ENCODE peak calls at places on chromosomes 1 and 21, in seven cellular contexts. One of them, this sample, is unnamed.

GRCh38 chr1:84700065-84700464 is 9.8 kb upstream of the SSX2IP start:
- DNase-seq in AG09309: no peak
- DNase-seq in retinal pigment epithelial cell: no peak
- DNase-seq in EL: no peak
- DNase-seq in stimulated activated CD4-positive, alpha-beta T cell treated with anti-CD3 and anti-CD28 coated beads, Interleukin-2, amount 100 ng/mL, for 24 hours: no peak
- DNase-seq in aorta: no peak
- DNase-seq in NCI-H1417: no peak
- DNase-seq in this sample: no peak

GRCh38 chr1:87794788-87795614 is 466.3 kb downstream of the LMO4 start:
- DNase-seq in AG09309: no peak
- DNase-seq in retinal pigment epithelial cell: peak
- DNase-seq in EL: peak
- DNase-seq in stimulated activated CD4-positive, alpha-beta T cell treated with anti-CD3 and anti-CD28 coated beads, Interleukin-2, amount 100 ng/mL, for 24 hours: no peak
- DNase-seq in aorta: no peak
- DNase-seq in NCI-H1417: no peak
- DNase-seq in this sample: peak

GRCh38 chr1:227950735-227951224 is 3.0 kb upstream of the WNT9A start:
- DNase-seq in AG09309: no peak
- DNase-seq in retinal pigment epithelial cell: no peak
- DNase-seq in EL: no peak
- DNase-seq in stimulated activated CD4-positive, alpha-beta T cell treated with anti-CD3 and anti-CD28 coated beads, Interleukin-2, amount 100 ng/mL, for 24 hours: no peak
- DNase-seq in aorta: no peak
- DNase-seq in NCI-H1417: no peak
- DNase-seq in this sample: no peak

GRCh38 chr1:25068829-25069228 is 138.8 kb upstream of the RUNX3 start:
- DNase-seq in AG09309: no peak
- DNase-seq in retinal pigment epithelial cell: no peak
- DNase-seq in EL: no peak
- DNase-seq in stimulated activated CD4-positive, alpha-beta T cell treated with anti-CD3 and anti-CD28 coated beads, Interleukin-2, amount 100 ng/mL, for 24 hours: peak
- DNase-seq in aorta: peak
- DNase-seq in NCI-H1417: no peak
- DNase-seq in this sample: no peak

GRCh38 chr1:232457607-232458006 is 172.3 kb downstream of the SIPA1L2 start:
- DNase-seq in AG09309: no peak
- DNase-seq in retinal pigment epithelial cell: no peak
- DNase-seq in EL: no peak
- DNase-seq in stimulated activated CD4-positive, alpha-beta T cell treated with anti-CD3 and anti-CD28 coated beads, Interleukin-2, amount 100 ng/mL, for 24 hours: peak
- DNase-seq in aorta: no peak
- DNase-seq in NCI-H1417: no peak
- DNase-seq in this sample: peak

GRCh38 chr1:20521960-20522861 is 14.3 kb upstream of the MUL1 start:
- DNase-seq in AG09309: peak
- DNase-seq in retinal pigment epithelial cell: peak
- DNase-seq in EL: peak
- DNase-seq in stimulated activated CD4-positive, alpha-beta T cell treated with anti-CD3 and anti-CD28 coated beads, Interleukin-2, amount 100 ng/mL, for 24 hours: peak
- DNase-seq in aorta: peak
- DNase-seq in NCI-H1417: peak
- DNase-seq in this sample: peak

GRCh38 chr21:44758781-44759627 is 42.6 kb downstream of the UBE2G2 start:
- DNase-seq in AG09309: no peak
- DNase-seq in retinal pigment epithelial cell: no peak
- DNase-seq in EL: no peak
- DNase-seq in stimulated activated CD4-positive, alpha-beta T cell treated with anti-CD3 and anti-CD28 coated beads, Interleukin-2, amount 100 ng/mL, for 24 hours: no peak
- DNase-seq in aorta: no peak
- DNase-seq in NCI-H1417: no peak
- DNase-seq in this sample: no peak

GRCh38 chr1:97364086-97364485 is 556.7 kb downstream of the DPYD start:
- DNase-seq in AG09309: peak
- DNase-seq in retinal pigment epithelial cell: no peak
- DNase-seq in EL: peak
- DNase-seq in stimulated activated CD4-positive, alpha-beta T cell treated with anti-CD3 and anti-CD28 coated beads, Interleukin-2, amount 100 ng/mL, for 24 hours: no peak
- DNase-seq in aorta: no peak
- DNase-seq in NCI-H1417: no peak
- DNase-seq in this sample: peak

GRCh38 chr1:1680912-1681273 is 11.7 kb downstream of the SLC35E2B start:
- DNase-seq in AG09309: no peak
- DNase-seq in retinal pigment epithelial cell: peak
- DNase-seq in EL: no peak
- DNase-seq in stimulated activated CD4-positive, alpha-beta T cell treated with anti-CD3 and anti-CD28 coated beads, Interleukin-2, amount 100 ng/mL, for 24 hours: no peak
- DNase-seq in aorta: peak
- DNase-seq in NCI-H1417: no peak
- DNase-seq in this sample: no peak

GRCh38 chr1:78840447-78841251 is 165.9 kb downstream of the ADGRL4 start:
- DNase-seq in AG09309: peak
- DNase-seq in retinal pigment epithelial cell: no peak
- DNase-seq in EL: peak
- DNase-seq in stimulated activated CD4-positive, alpha-beta T cell treated with anti-CD3 and anti-CD28 coated beads, Interleukin-2, amount 100 ng/mL, for 24 hours: no peak
- DNase-seq in aorta: no peak
- DNase-seq in NCI-H1417: no peak
- DNase-seq in this sample: peak

GRCh38 chr1:109281680-109282496 is 1.1 kb downstream of the PSRC1 start:
- DNase-seq in AG09309: no peak
- DNase-seq in retinal pigment epithelial cell: no peak
- DNase-seq in EL: peak
- DNase-seq in stimulated activated CD4-positive, alpha-beta T cell treated with anti-CD3 and anti-CD28 coated beads, Interleukin-2, amount 100 ng/mL, for 24 hours: no peak
- DNase-seq in aorta: no peak
- DNase-seq in NCI-H1417: no peak
- DNase-seq in this sample: peak

GRCh38 chr21:35324372-35325220 is 275.5 kb upstream of the RUNX1 start:
- DNase-seq in AG09309: peak
- DNase-seq in retinal pigment epithelial cell: peak
- DNase-seq in EL: peak
- DNase-seq in stimulated activated CD4-positive, alpha-beta T cell treated with anti-CD3 and anti-CD28 coated beads, Interleukin-2, amount 100 ng/mL, for 24 hours: no peak
- DNase-seq in aorta: no peak
- DNase-seq in NCI-H1417: no peak
- DNase-seq in this sample: peak

GRCh38 chr1:186708578-186709203 is 28.5 kb upstream of the PTGS2 start:
- DNase-seq in AG09309: no peak
- DNase-seq in retinal pigment epithelial cell: no peak
- DNase-seq in EL: peak
- DNase-seq in stimulated activated CD4-positive, alpha-beta T cell treated with anti-CD3 and anti-CD28 coated beads, Interleukin-2, amount 100 ng/mL, for 24 hours: no peak
- DNase-seq in aorta: no peak
- DNase-seq in NCI-H1417: no peak
- DNase-seq in this sample: no peak

GRCh38 chr1:93620841-93621210 is 60.8 kb downstream of the BCAR3 start:
- DNase-seq in AG09309: no peak
- DNase-seq in retinal pigment epithelial cell: no peak
- DNase-seq in EL: peak
- DNase-seq in stimulated activated CD4-positive, alpha-beta T cell treated with anti-CD3 and anti-CD28 coated beads, Interleukin-2, amount 100 ng/mL, for 24 hours: no peak
- DNase-seq in aorta: no peak
- DNase-seq in NCI-H1417: no peak
- DNase-seq in this sample: no peak

GRCh38 chr1:233843523-233844204 is 60.8 kb upstream of the SLC35F3 start:
- DNase-seq in AG09309: no peak
- DNase-seq in retinal pigment epithelial cell: no peak
- DNase-seq in EL: peak
- DNase-seq in stimulated activated CD4-positive, alpha-beta T cell treated with anti-CD3 and anti-CD28 coated beads, Interleukin-2, amount 100 ng/mL, for 24 hours: no peak
- DNase-seq in aorta: no peak
- DNase-seq in NCI-H1417: no peak
- DNase-seq in this sample: peak

GRCh38 chr1:21872445-21873079 is 60.5 kb downstream of the LDLRAD2 start:
- DNase-seq in AG09309: no peak
- DNase-seq in retinal pigment epithelial cell: no peak
- DNase-seq in EL: no peak
- DNase-seq in stimulated activated CD4-positive, alpha-beta T cell treated with anti-CD3 and anti-CD28 coated beads, Interleukin-2, amount 100 ng/mL, for 24 hours: no peak
- DNase-seq in aorta: no peak
- DNase-seq in NCI-H1417: no peak
- DNase-seq in this sample: no peak

GRCh38 chr1:156342556-156342955 is 4.2 kb downstream of the TSACC start:
- DNase-seq in AG09309: no peak
- DNase-seq in retinal pigment epithelial cell: no peak
- DNase-seq in EL: no peak
- DNase-seq in stimulated activated CD4-positive, alpha-beta T cell treated with anti-CD3 and anti-CD28 coated beads, Interleukin-2, amount 100 ng/mL, for 24 hours: no peak
- DNase-seq in aorta: no peak
- DNase-seq in NCI-H1417: no peak
- DNase-seq in this sample: peak

GRCh38 chr1:1943834-1944570 is 24.9 kb upstream of the TMEM52 start:
- DNase-seq in AG09309: no peak
- DNase-seq in retinal pigment epithelial cell: no peak
- DNase-seq in EL: peak
- DNase-seq in stimulated activated CD4-positive, alpha-beta T cell treated with anti-CD3 and anti-CD28 coated beads, Interleukin-2, amount 100 ng/mL, for 24 hours: peak
- DNase-seq in aorta: peak
- DNase-seq in NCI-H1417: peak
- DNase-seq in this sample: peak

GRCh38 chr1:78370779-78371482 is 119.8 kb upstream of the PTGFR start:
- DNase-seq in AG09309: peak
- DNase-seq in retinal pigment epithelial cell: no peak
- DNase-seq in EL: peak
- DNase-seq in stimulated activated CD4-positive, alpha-beta T cell treated with anti-CD3 and anti-CD28 coated beads, Interleukin-2, amount 100 ng/mL, for 24 hours: no peak
- DNase-seq in aorta: no peak
- DNase-seq in NCI-H1417: no peak
- DNase-seq in this sample: peak